ENCODE peak calls at places on chromosomes 11 and 22, in four cellular contexts. One of them, this sample, is unnamed.

GRCh38 chr22:50702261-50702671 is 29.6 kb downstream of the SHANK3 start:
- DNase-seq in cardiac muscle cell: no peak
- DNase-seq in left lung: peak
- DNase-seq in heart right ventricle: no peak
- DNase-seq in this sample: no peak

GRCh38 chr11:61516675-61517516 is 8.3 kb downstream of the LRRC10B start:
- DNase-seq in cardiac muscle cell: peak
- DNase-seq in left lung: no peak
- DNase-seq in heart right ventricle: no peak
- DNase-seq in this sample: peak

GRCh38 chr11:17986007-17986710 is 26.7 kb downstream of the SERGEF start:
- DNase-seq in cardiac muscle cell: no peak
- DNase-seq in left lung: no peak
- DNase-seq in heart right ventricle: no peak
- DNase-seq in this sample: no peak

GRCh38 chr22:26377170-26377825 is 51.8 kb upstream of the ASPHD2 start:
- DNase-seq in cardiac muscle cell: no peak
- DNase-seq in left lung: no peak
- DNase-seq in heart right ventricle: no peak
- DNase-seq in this sample: no peak

GRCh38 chr11:27475622-27476021 is 3.0 kb upstream of the LGR4 start:
- DNase-seq in cardiac muscle cell: no peak
- DNase-seq in left lung: no peak
- DNase-seq in heart right ventricle: no peak
- DNase-seq in this sample: no peak

GRCh38 chr11:133908827-133909226 is 47.9 kb downstream of the IGSF9B start:
- DNase-seq in cardiac muscle cell: no peak
- DNase-seq in left lung: no peak
- DNase-seq in heart right ventricle: no peak
- DNase-seq in this sample: no peak

GRCh38 chr11:8327761-8328192 is 64.1 kb upstream of the LMO1 start:
- DNase-seq in cardiac muscle cell: no peak
- DNase-seq in left lung: no peak
- DNase-seq in heart right ventricle: no peak
- DNase-seq in this sample: no peak

GRCh38 chr11:66723693-66724092 is 5.3 kb downstream of the SPTBN2 start:
- DNase-seq in cardiac muscle cell: no peak
- DNase-seq in left lung: no peak
- DNase-seq in heart right ventricle: no peak
- DNase-seq in this sample: no peak

GRCh38 chr22:29958170-29958569 is 75.2 kb downstream of the MTMR3 start:
- DNase-seq in cardiac muscle cell: no peak
- DNase-seq in left lung: no peak
- DNase-seq in heart right ventricle: no peak
- DNase-seq in this sample: no peak

GRCh38 chr22:46984751-46985506 is 222.5 kb downstream of the TBC1D22A start:
- DNase-seq in cardiac muscle cell: no peak
- DNase-seq in left lung: no peak
- DNase-seq in heart right ventricle: no peak
- DNase-seq in this sample: no peak

GRCh38 chr11:62269654-62270278 is at the start of gene SCGB2A2:
- DNase-seq in cardiac muscle cell: no peak
- DNase-seq in left lung: no peak
- DNase-seq in heart right ventricle: no peak
- DNase-seq in this sample: no peak

GRCh38 chr11:87252869-87253268 is 215.1 kb downstream of the TMEM135 start:
- DNase-seq in cardiac muscle cell: no peak
- DNase-seq in left lung: no peak
- DNase-seq in heart right ventricle: no peak
- DNase-seq in this sample: no peak

GRCh38 chr11:27703453-27703852 is 3.2 kb upstream of the BDNF start:
- DNase-seq in cardiac muscle cell: no peak
- DNase-seq in left lung: no peak
- DNase-seq in heart right ventricle: no peak
- DNase-seq in this sample: no peak

GRCh38 chr11:59263225-59263894 is 50.6 kb upstream of the MPEG1 start:
- DNase-seq in cardiac muscle cell: peak
- DNase-seq in left lung: no peak
- DNase-seq in heart right ventricle: no peak
- DNase-seq in this sample: peak

GRCh38 chr22:35894464-35894878 is 134.2 kb downstream of the RBFOX2 start:
- DNase-seq in cardiac muscle cell: peak
- DNase-seq in left lung: no peak
- DNase-seq in heart right ventricle: peak
- DNase-seq in this sample: no peak

GRCh38 chr11:93608280-93608862 is 53.1 kb upstream of the CEP295 start:
- DNase-seq in cardiac muscle cell: no peak
- DNase-seq in left lung: no peak
- DNase-seq in heart right ventricle: no peak
- DNase-seq in this sample: no peak

GRCh38 chr11:134481135-134481534 is 69.1 kb upstream of the B3GAT1 start:
- DNase-seq in cardiac muscle cell: no peak
- DNase-seq in left lung: no peak
- DNase-seq in heart right ventricle: no peak
- DNase-seq in this sample: no peak

GRCh38 chr11:41175304-41175972 is 284.0 kb downstream of the LRRC4C start:
- DNase-seq in cardiac muscle cell: no peak
- DNase-seq in left lung: no peak
- DNase-seq in heart right ventricle: no peak
- DNase-seq in this sample: peak

GRCh38 chr22:28112548-28113043 is 193.5 kb upstream of the PITPNB start:
- DNase-seq in cardiac muscle cell: peak
- DNase-seq in left lung: no peak
- DNase-seq in heart right ventricle: peak
- DNase-seq in this sample: no peak

GRCh38 chr11:72333657-72334056 is 89.7 kb upstream of the PHOX2A start:
- DNase-seq in cardiac muscle cell: peak
- DNase-seq in left lung: no peak
- DNase-seq in heart right ventricle: no peak
- DNase-seq in this sample: peak

GRCh38 chr11:71386232-71386631 is 62.0 kb downstream of the DHCR7 start:
- DNase-seq in cardiac muscle cell: no peak
- DNase-seq in left lung: no peak
- DNase-seq in heart right ventricle: no peak
- DNase-seq in this sample: no peak

GRCh38 chr11:6468712-6469495 is 4.8 kb downstream of the TRIM3 start:
- DNase-seq in cardiac muscle cell: peak
- DNase-seq in left lung: peak
- DNase-seq in heart right ventricle: peak
- DNase-seq in this sample: peak

GRCh38 chr11:119585038-119585666 is 143.8 kb downstream of the NECTIN1 start:
- DNase-seq in cardiac muscle cell: peak
- DNase-seq in left lung: peak
- DNase-seq in heart right ventricle: no peak
- DNase-seq in this sample: no peak

GRCh38 chr11:118084247-118084646 is 2.5 kb downstream of the SMIM35 start:
- DNase-seq in cardiac muscle cell: peak
- DNase-seq in left lung: no peak
- DNase-seq in heart right ventricle: peak
- DNase-seq in this sample: no peak

GRCh38 chr11:115581871-115582639 is 77.8 kb upstream of the CADM1 start:
- DNase-seq in cardiac muscle cell: peak
- DNase-seq in left lung: no peak
- DNase-seq in heart right ventricle: no peak
- DNase-seq in this sample: peak

GRCh38 chr11:69131644-69132300 is 24.0 kb upstream of the SMIM38 start:
- DNase-seq in cardiac muscle cell: peak
- DNase-seq in left lung: no peak
- DNase-seq in heart right ventricle: peak
- DNase-seq in this sample: peak

GRCh38 chr11:75655619-75656018 is 13.2 kb downstream of the MAP6 start:
- DNase-seq in cardiac muscle cell: no peak
- DNase-seq in left lung: no peak
- DNase-seq in heart right ventricle: no peak
- DNase-seq in this sample: no peak

GRCh38 chr11:127006311-127006710 is 5.7 kb upstream of the KIRREL3 start:
- DNase-seq in cardiac muscle cell: no peak
- DNase-seq in left lung: no peak
- DNase-seq in heart right ventricle: no peak
- DNase-seq in this sample: no peak

GRCh38 chr11:46330887-46331652 is 16.2 kb upstream of the DGKZ start:
- DNase-seq in cardiac muscle cell: no peak
- DNase-seq in left lung: no peak
- DNase-seq in heart right ventricle: no peak
- DNase-seq in this sample: no peak

GRCh38 chr11:82927264-82927880 is 25.8 kb downstream of the DDIAS start:
- DNase-seq in cardiac muscle cell: peak
- DNase-seq in left lung: no peak
- DNase-seq in heart right ventricle: peak
- DNase-seq in this sample: peak

GRCh38 chr11:1121343-1122331 is 36.1 kb upstream of the MUC5AC start:
- DNase-seq in cardiac muscle cell: no peak
- DNase-seq in left lung: peak
- DNase-seq in heart right ventricle: no peak
- DNase-seq in this sample: no peak

GRCh38 chr11:1520987-1521349 is 34.4 kb upstream of the MOB2 start:
- DNase-seq in cardiac muscle cell: no peak
- DNase-seq in left lung: peak
- DNase-seq in heart right ventricle: peak
- DNase-seq in this sample: no peak

GRCh38 chr11:1258401-1259075 is 35.7 kb downstream of the MUC5B start:
- DNase-seq in cardiac muscle cell: no peak
- DNase-seq in left lung: peak
- DNase-seq in heart right ventricle: no peak
- DNase-seq in this sample: no peak

GRCh38 chr11:79212711-79213110 is 228.1 kb downstream of the TENM4 start:
- DNase-seq in cardiac muscle cell: no peak
- DNase-seq in left lung: no peak
- DNase-seq in heart right ventricle: no peak
- DNase-seq in this sample: no peak

GRCh38 chr11:15905815-15906214 is 450.5 kb downstream of the SOX6 start:
- DNase-seq in cardiac muscle cell: no peak
- DNase-seq in left lung: no peak
- DNase-seq in heart right ventricle: no peak
- DNase-seq in this sample: no peak

GRCh38 chr11:26331911-26332571 is at the start of gene ANO3:
- DNase-seq in cardiac muscle cell: peak
- DNase-seq in left lung: peak
- DNase-seq in heart right ventricle: peak
- DNase-seq in this sample: peak

GRCh38 chr22:43897751-43898261 is 6.0 kb upstream of the PNPLA5 start:
- DNase-seq in cardiac muscle cell: no peak
- DNase-seq in left lung: no peak
- DNase-seq in heart right ventricle: no peak
- DNase-seq in this sample: no peak

GRCh38 chr22:49100764-49101163 is 726.9 kb downstream of the BRD1 start:
- DNase-seq in cardiac muscle cell: no peak
- DNase-seq in left lung: peak
- DNase-seq in heart right ventricle: no peak
- DNase-seq in this sample: no peak

GRCh38 chr22:49100316-49100715 is 727.4 kb downstream of the BRD1 start:
- DNase-seq in cardiac muscle cell: no peak
- DNase-seq in left lung: peak
- DNase-seq in heart right ventricle: no peak
- DNase-seq in this sample: no peak

GRCh38 chr22:49099089-49099488 is 728.6 kb downstream of the BRD1 start:
- DNase-seq in cardiac muscle cell: no peak
- DNase-seq in left lung: no peak
- DNase-seq in heart right ventricle: no peak
- DNase-seq in this sample: no peak

GRCh38 chr22:49101225-49101624 is 726.4 kb downstream of the BRD1 start:
- DNase-seq in cardiac muscle cell: no peak
- DNase-seq in left lung: peak
- DNase-seq in heart right ventricle: no peak
- DNase-seq in this sample: no peak

GRCh38 chr22:49099496-49100124 is 728.1 kb downstream of the BRD1 start:
- DNase-seq in cardiac muscle cell: no peak
- DNase-seq in left lung: no peak
- DNase-seq in heart right ventricle: no peak
- DNase-seq in this sample: no peak
- H3K27ac ChIP-seq in cardiac muscle cell: no peak
- H3K27ac ChIP-seq in left lung: no peak
- H3K27ac ChIP-seq in heart right ventricle: no peak
- H3K27ac ChIP-seq in this sample: no peak

DNA sequence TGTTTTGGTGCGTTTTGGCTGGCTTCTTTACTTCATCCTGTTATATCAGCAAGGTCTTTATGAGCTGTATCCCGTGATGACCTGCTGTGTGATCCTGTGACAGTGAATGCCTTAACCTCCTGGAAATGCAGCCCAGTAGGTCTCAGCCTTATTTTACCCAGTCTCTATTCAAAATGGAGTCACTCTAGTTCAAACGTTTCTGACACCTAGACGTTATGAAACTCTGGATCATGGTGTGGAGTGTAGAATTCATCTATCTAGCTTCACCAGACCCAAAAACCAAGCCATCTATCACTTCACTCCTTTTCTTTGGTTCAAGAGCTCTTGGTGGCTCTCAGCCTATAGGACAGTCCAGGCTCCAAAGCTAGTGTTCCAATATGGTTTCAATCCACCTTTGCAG is 28.2 kb upstream of the ZDHHC13 start:
- DNase-seq in cardiac muscle cell: no peak
- DNase-seq in left lung: no peak
- DNase-seq in heart right ventricle: no peak
- DNase-seq in this sample: no peak
- H3K27ac ChIP-seq in cardiac muscle cell: no peak
- H3K27ac ChIP-seq in left lung: no peak
- H3K27ac ChIP-seq in heart right ventricle: no peak
- H3K27ac ChIP-seq in this sample: no peak

GRCh38 chr11:124177344-124177743 is 5.8 kb upstream of the OR10D3 start:
- DNase-seq in cardiac muscle cell: no peak
- DNase-seq in left lung: no peak
- DNase-seq in heart right ventricle: no peak
- DNase-seq in this sample: no peak

GRCh38 chr11:124172599-124172998 is 10.5 kb upstream of the OR10D3 start:
- DNase-seq in cardiac muscle cell: no peak
- DNase-seq in left lung: no peak
- DNase-seq in heart right ventricle: no peak
- DNase-seq in this sample: no peak

GRCh38 chr11:124170801-124171586 is 12.2 kb upstream of the OR10D3 start:
- DNase-seq in cardiac muscle cell: no peak
- DNase-seq in left lung: peak
- DNase-seq in heart right ventricle: no peak
- DNase-seq in this sample: no peak

GRCh38 chr11:124172076-124172475 is 11.1 kb upstream of the OR10D3 start:
- DNase-seq in cardiac muscle cell: no peak
- DNase-seq in left lung: no peak
- DNase-seq in heart right ventricle: no peak
- DNase-seq in this sample: no peak

GRCh38 chr11:124174001-124174400 is 9.1 kb upstream of the OR10D3 start:
- DNase-seq in cardiac muscle cell: peak
- DNase-seq in left lung: no peak
- DNase-seq in heart right ventricle: no peak
- DNase-seq in this sample: peak
- H3K27ac ChIP-seq in cardiac muscle cell: no peak
- H3K27ac ChIP-seq in left lung: no peak
- H3K27ac ChIP-seq in heart right ventricle: no peak
- H3K27ac ChIP-seq in this sample: no peak

DNA sequence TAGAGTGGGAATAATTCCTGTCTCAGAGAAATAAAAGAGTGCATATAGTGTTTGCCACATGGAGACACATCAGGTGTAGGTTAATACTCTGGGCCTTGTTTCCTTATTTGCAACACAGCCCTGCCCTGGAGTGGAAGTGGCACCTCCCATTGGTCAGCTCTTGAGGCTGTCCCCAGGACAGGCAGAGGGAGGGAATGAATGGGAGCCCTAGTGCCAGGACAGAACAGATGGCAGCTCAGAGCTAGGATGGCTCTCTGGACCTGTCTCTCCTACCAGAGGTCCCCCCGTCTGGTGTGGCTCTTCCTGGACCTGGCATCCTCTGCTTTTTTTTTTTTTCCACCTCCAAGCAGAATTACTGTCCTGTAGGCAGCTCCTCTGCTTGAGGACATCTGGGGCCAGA is 35.6 kb downstream of the LIMK2 start:
- DNase-seq in cardiac muscle cell: no peak
- DNase-seq in left lung: no peak
- DNase-seq in heart right ventricle: no peak
- DNase-seq in this sample: no peak
- H3K27ac ChIP-seq in cardiac muscle cell: peak
- H3K27ac ChIP-seq in left lung: peak
- H3K27ac ChIP-seq in heart right ventricle: peak
- H3K27ac ChIP-seq in this sample: no peak

This sample was measured in iPS DF 6.9.